ENCODE peak calls at places on chromosomes 3 and 15, in eight cellular contexts. One of them, this sample, is unnamed.

GRCh38 chr3:140420621-140421357 is 257.1 kb upstream of the TRIM42 start:
- DNase-seq in heart left ventricle: no peak
- DNase-seq in RWPE2: no peak
- DNase-seq in tibial nerve: no peak
- DNase-seq in aorta: no peak
- DNase-seq in cardiac muscle cell: no peak
- DNase-seq in naive thymus-derived CD4-positive, alpha-beta T cell: no peak
- DNase-seq in hepatocyte: no peak
- DNase-seq in this sample: no peak

GRCh38 chr15:38564557-38565286 is at the start of gene RASGRP1:
- DNase-seq in aorta: peak; percentile 72
- DNase-seq in naive thymus-derived CD4-positive, alpha-beta T cell: peak; percentile 84
- DNase-seq in heart left ventricle: peak; percentile 50
- DNase-seq in hepatocyte: peak; percentile 84
- DNase-seq in RWPE2: no peak
- DNase-seq in tibial nerve: no peak
- DNase-seq in cardiac muscle cell: peak; percentile 83
- DNase-seq in this sample: peak; percentile 79

GRCh38 chr15:92900712-92901052 is 558 bp downstream of the CHD2 start:
- DNase-seq in RWPE2: no peak
- DNase-seq in hepatocyte: no peak
- DNase-seq in cardiac muscle cell: no peak
- DNase-seq in aorta: no peak
- DNase-seq in naive thymus-derived CD4-positive, alpha-beta T cell: no peak
- DNase-seq in tibial nerve: no peak
- DNase-seq in heart left ventricle: no peak
- DNase-seq in this sample: no peak

GRCh38 chr3:43281020-43281419 is 5.3 kb upstream of the SNRK start:
- DNase-seq in naive thymus-derived CD4-positive, alpha-beta T cell: no peak
- DNase-seq in cardiac muscle cell: no peak
- DNase-seq in aorta: no peak
- DNase-seq in RWPE2: no peak
- DNase-seq in heart left ventricle: no peak
- DNase-seq in tibial nerve: no peak
- DNase-seq in hepatocyte: no peak
- DNase-seq in this sample: no peak

GRCh38 chr3:128398586-128398985 is 68.1 kb downstream of the DNAJB8 start:
- DNase-seq in naive thymus-derived CD4-positive, alpha-beta T cell: no peak
- DNase-seq in heart left ventricle: no peak
- DNase-seq in cardiac muscle cell: no peak
- DNase-seq in RWPE2: no peak
- DNase-seq in aorta: no peak
- DNase-seq in tibial nerve: no peak
- DNase-seq in hepatocyte: no peak
- DNase-seq in this sample: no peak

GRCh38 chr3:129015388-129016105 is 14.4 kb downstream of the EFCC1 start:
- DNase-seq in hepatocyte: no peak
- DNase-seq in aorta: no peak
- DNase-seq in RWPE2: no peak
- DNase-seq in cardiac muscle cell: no peak
- DNase-seq in naive thymus-derived CD4-positive, alpha-beta T cell: peak; percentile 46
- DNase-seq in tibial nerve: no peak
- DNase-seq in heart left ventricle: peak; percentile 77
- DNase-seq in this sample: peak; percentile 61

GRCh38 chr3:62139957-62140356 is 233.4 kb downstream of the FEZF2 start:
- DNase-seq in aorta: peak; percentile 65
- DNase-seq in naive thymus-derived CD4-positive, alpha-beta T cell: no peak
- DNase-seq in heart left ventricle: no peak
- DNase-seq in tibial nerve: no peak
- DNase-seq in hepatocyte: no peak
- DNase-seq in cardiac muscle cell: no peak
- DNase-seq in RWPE2: no peak
- DNase-seq in this sample: no peak

GRCh38 chr3:183733553-183733952 is 36.0 kb downstream of the YEATS2 start:
- DNase-seq in cardiac muscle cell: no peak
- DNase-seq in RWPE2: no peak
- DNase-seq in naive thymus-derived CD4-positive, alpha-beta T cell: no peak
- DNase-seq in heart left ventricle: no peak
- DNase-seq in tibial nerve: no peak
- DNase-seq in aorta: no peak
- DNase-seq in hepatocyte: no peak
- DNase-seq in this sample: no peak

DNA sequence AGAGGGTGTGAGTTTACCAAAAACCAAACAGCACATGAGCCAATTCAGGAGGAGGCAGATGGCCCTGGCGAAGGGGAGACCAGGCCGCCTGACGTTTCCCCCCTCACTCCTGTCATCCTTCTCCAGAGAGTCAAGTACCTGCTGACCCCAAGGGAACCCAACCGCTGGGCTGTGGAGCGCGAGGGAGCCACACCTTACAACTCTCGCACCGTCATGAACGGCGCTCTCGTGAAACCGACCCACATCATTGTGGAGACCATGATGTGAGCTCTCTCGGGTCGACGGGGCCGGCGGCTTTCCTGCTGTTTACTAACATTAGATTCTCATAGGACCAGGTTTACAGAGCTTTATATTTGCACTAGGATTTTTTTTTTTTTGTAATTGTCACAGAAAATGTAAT is 55.4 kb downstream of the GRIP2 start:
- DNase-seq in heart left ventricle: no peak
- DNase-seq in tibial nerve: no peak
- DNase-seq in naive thymus-derived CD4-positive, alpha-beta T cell: no peak
- DNase-seq in hepatocyte: no peak
- DNase-seq in aorta: peak; percentile 38
- DNase-seq in cardiac muscle cell: no peak
- DNase-seq in RWPE2: no peak
- DNase-seq in this sample: peak; percentile 41
- H3K36me3 ChIP-seq in heart left ventricle: peaks cover 39% of the 10 kb centered on the region
- H3K36me3 ChIP-seq in tibial nerve: no peaks in the 10 kb centered on the region
- H3K36me3 ChIP-seq in naive thymus-derived CD4-positive, alpha-beta T cell: no peaks in the 10 kb centered on the region
- H3K36me3 ChIP-seq in hepatocyte: no peaks in the 10 kb centered on the region
- H3K36me3 ChIP-seq in aorta: no peaks in the 10 kb centered on the region
- H3K36me3 ChIP-seq in cardiac muscle cell: no peaks in the 10 kb centered on the region
- H3K36me3 ChIP-seq in RWPE2: no peaks in the 10 kb centered on the region
- H3K36me3 ChIP-seq in this sample: peaks cover 96% of the 10 kb centered on the region

GRCh38 chr3:196739671-196740475 is at the start of gene PAK2:
- DNase-seq in aorta: peak; percentile 96
- DNase-seq in tibial nerve: peak; percentile 84
- DNase-seq in cardiac muscle cell: peak; percentile 88
- DNase-seq in hepatocyte: peak; percentile 94
- DNase-seq in naive thymus-derived CD4-positive, alpha-beta T cell: peak; percentile 80
- DNase-seq in heart left ventricle: peak; percentile 95
- DNase-seq in RWPE2: peak; percentile 90
- DNase-seq in this sample: peak; percentile 96
- H3K4me1 ChIP-seq in aorta: peaks cover 3% of the 10 kb centered on the region
- H3K4me1 ChIP-seq in tibial nerve: peaks cover 13% of the 10 kb centered on the region
- H3K4me1 ChIP-seq in cardiac muscle cell: no peaks in the 10 kb centered on the region
- H3K4me1 ChIP-seq in hepatocyte: no peaks in the 10 kb centered on the region
- H3K4me1 ChIP-seq in naive thymus-derived CD4-positive, alpha-beta T cell: peaks cover 15% of the 10 kb centered on the region
- H3K4me1 ChIP-seq in heart left ventricle: peaks cover 21% of the 10 kb centered on the region
- H3K4me1 ChIP-seq in RWPE2: peaks cover 7% of the 10 kb centered on the region
- H3K4me1 ChIP-seq in this sample: peaks cover 19% of the 10 kb centered on the region

GRCh38 chr3:40079845-40080240 is 229.7 kb upstream of the EIF1B start:
- DNase-seq in hepatocyte: no peak
- DNase-seq in naive thymus-derived CD4-positive, alpha-beta T cell: no peak
- DNase-seq in cardiac muscle cell: no peak
- DNase-seq in heart left ventricle: no peak
- DNase-seq in RWPE2: no peak
- DNase-seq in aorta: no peak
- DNase-seq in tibial nerve: no peak
- DNase-seq in this sample: no peak

GRCh38 chr3:40079203-40079844 is 230.2 kb upstream of the EIF1B start:
- DNase-seq in aorta: no peak
- DNase-seq in heart left ventricle: no peak
- DNase-seq in RWPE2: no peak
- DNase-seq in cardiac muscle cell: no peak
- DNase-seq in naive thymus-derived CD4-positive, alpha-beta T cell: no peak
- DNase-seq in tibial nerve: no peak
- DNase-seq in hepatocyte: peak; percentile 29
- DNase-seq in this sample: no peak

GRCh38 chr3:40073310-40074007 is 236.0 kb upstream of the EIF1B start:
- DNase-seq in naive thymus-derived CD4-positive, alpha-beta T cell: no peak
- DNase-seq in hepatocyte: peak; percentile 21
- DNase-seq in RWPE2: no peak
- DNase-seq in aorta: no peak
- DNase-seq in cardiac muscle cell: peak; percentile 22
- DNase-seq in heart left ventricle: no peak
- DNase-seq in tibial nerve: no peak
- DNase-seq in this sample: no peak

GRCh38 chr3:40083066-40083465 is 226.4 kb upstream of the EIF1B start:
- DNase-seq in RWPE2: no peak
- DNase-seq in aorta: no peak
- DNase-seq in heart left ventricle: no peak
- DNase-seq in hepatocyte: no peak
- DNase-seq in naive thymus-derived CD4-positive, alpha-beta T cell: no peak
- DNase-seq in cardiac muscle cell: no peak
- DNase-seq in tibial nerve: no peak
- DNase-seq in this sample: no peak

DNA sequence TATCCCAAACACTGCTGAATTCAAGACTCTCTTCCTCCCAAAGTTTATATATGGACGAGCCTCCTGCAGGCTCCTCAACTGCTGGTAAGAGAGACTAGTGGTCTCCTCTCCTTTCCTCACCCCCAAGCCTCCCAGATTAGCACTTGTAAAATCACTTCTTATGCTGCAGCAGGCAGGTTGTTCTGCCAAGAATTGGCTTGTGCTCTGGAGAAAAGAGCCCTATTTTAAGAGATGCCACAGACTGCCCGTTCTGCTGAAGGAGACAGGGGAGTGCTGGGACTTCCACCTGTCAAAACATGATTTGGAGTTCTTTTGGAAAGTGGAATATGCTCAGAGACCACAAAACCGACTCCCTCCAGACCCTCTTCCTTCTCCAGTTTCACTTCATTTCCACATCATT is 230.9 kb upstream of the EIF1B start:
- DNase-seq in tibial nerve: no peak
- DNase-seq in cardiac muscle cell: no peak
- DNase-seq in RWPE2: no peak
- DNase-seq in naive thymus-derived CD4-positive, alpha-beta T cell: no peak
- DNase-seq in heart left ventricle: no peak
- DNase-seq in hepatocyte: no peak
- DNase-seq in aorta: no peak
- DNase-seq in this sample: no peak
- H3K4me3 ChIP-seq in tibial nerve: no peak overlapping the region
- H3K4me3 ChIP-seq in cardiac muscle cell: no peak overlapping the region
- H3K4me3 ChIP-seq in RWPE2: no peak overlapping the region
- H3K4me3 ChIP-seq in naive thymus-derived CD4-positive, alpha-beta T cell: no peak overlapping the region
- H3K4me3 ChIP-seq in heart left ventricle: no peak overlapping the region
- H3K4me3 ChIP-seq in hepatocyte: no peak overlapping the region
- H3K4me3 ChIP-seq in aorta: no peak overlapping the region
- H3K4me3 ChIP-seq in this sample: no peak overlapping the region

DNA sequence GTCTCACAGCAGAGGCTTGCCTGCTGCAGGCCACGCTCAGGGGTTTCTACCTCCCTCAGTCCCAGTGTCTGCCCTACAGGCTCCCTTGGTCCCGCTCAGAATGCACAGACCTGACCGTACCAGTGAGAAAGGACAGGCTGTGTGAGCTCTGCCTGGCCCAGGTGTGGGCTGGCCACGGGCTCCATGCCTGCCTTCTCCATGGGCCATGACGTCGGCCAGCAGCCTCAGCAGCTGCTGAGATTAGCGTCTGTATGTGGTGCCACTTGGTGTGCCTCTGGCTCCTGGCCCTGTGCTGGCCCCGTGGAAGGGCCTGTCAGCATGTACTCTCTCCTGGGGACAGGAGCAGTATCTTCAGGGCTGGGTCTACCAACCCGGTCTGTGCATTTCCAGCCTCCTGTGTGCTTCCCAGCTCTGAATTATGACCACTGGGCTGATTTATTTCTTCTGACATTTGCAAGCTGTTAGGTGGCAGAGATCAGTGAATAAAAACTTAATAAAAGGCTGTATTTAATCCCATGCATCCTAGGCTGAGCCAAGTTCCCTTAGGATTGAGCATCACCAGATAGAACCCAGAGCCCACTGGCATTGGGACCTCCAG is 25.7 kb downstream of the KLF13 start:
- DNase-seq in RWPE2: no peak
- DNase-seq in cardiac muscle cell: peak; percentile 37
- DNase-seq in aorta: no peak
- DNase-seq in naive thymus-derived CD4-positive, alpha-beta T cell: no peak
- DNase-seq in hepatocyte: no peak
- DNase-seq in heart left ventricle: peak; percentile 75
- DNase-seq in tibial nerve: no peak
- DNase-seq in this sample: peak; percentile 64
- H3K36me3 ChIP-seq in RWPE2: peaks cover 7% of the 10 kb centered on the region
- H3K36me3 ChIP-seq in cardiac muscle cell: no peaks in the 10 kb centered on the region
- H3K36me3 ChIP-seq in aorta: no peaks in the 10 kb centered on the region
- H3K36me3 ChIP-seq in naive thymus-derived CD4-positive, alpha-beta T cell: no peaks in the 10 kb centered on the region
- H3K36me3 ChIP-seq in hepatocyte: no peaks in the 10 kb centered on the region
- H3K36me3 ChIP-seq in heart left ventricle: peaks cover 21% of the 10 kb centered on the region
- H3K36me3 ChIP-seq in tibial nerve: no peaks in the 10 kb centered on the region
- H3K36me3 ChIP-seq in this sample: peaks cover 26% of the 10 kb centered on the region

GRCh38 chr15:73628976-73629854 is 4.0 kb downstream of the NPTN start:
- DNase-seq in hepatocyte: no peak
- DNase-seq in naive thymus-derived CD4-positive, alpha-beta T cell: no peak
- DNase-seq in aorta: no peak
- DNase-seq in heart left ventricle: no peak
- DNase-seq in cardiac muscle cell: peak; percentile 31
- DNase-seq in RWPE2: no peak
- DNase-seq in tibial nerve: no peak
- DNase-seq in this sample: no peak
- H3K4me1 ChIP-seq in hepatocyte: peaks cover 49% of the 10 kb centered on the region
- H3K4me1 ChIP-seq in naive thymus-derived CD4-positive, alpha-beta T cell: peaks cover 16% of the 10 kb centered on the region
- H3K4me1 ChIP-seq in aorta: peaks cover 4% of the 10 kb centered on the region
- H3K4me1 ChIP-seq in heart left ventricle: peaks cover 80% of the 10 kb centered on the region
- H3K4me1 ChIP-seq in cardiac muscle cell: peaks cover 40% of the 10 kb centered on the region
- H3K4me1 ChIP-seq in RWPE2: peaks cover 75% of the 10 kb centered on the region
- H3K4me1 ChIP-seq in tibial nerve: peaks cover 35% of the 10 kb centered on the region
- H3K4me1 ChIP-seq in this sample: peaks cover 82% of the 10 kb centered on the region

DNA sequence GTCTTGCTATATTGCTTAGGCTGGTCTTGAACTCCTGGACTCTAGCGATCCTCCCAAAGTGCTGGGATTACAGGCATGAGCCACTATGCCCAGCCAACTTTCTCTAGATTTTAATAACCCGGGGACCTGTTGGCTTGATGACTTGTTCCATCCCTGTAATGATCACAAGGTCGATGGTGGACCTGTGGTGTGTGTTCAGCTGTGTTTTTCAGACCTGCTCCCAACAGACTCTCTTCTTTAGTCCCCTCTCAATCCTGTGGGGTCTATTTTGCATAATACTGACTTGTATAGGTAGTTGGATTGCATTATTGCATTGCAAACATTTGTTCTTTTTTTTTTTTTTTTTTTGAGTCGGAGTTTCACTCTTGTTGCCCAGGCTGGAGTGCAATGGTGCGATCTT is 1.9 kb downstream of the MAP2K1 start:
- DNase-seq in heart left ventricle: no peak
- DNase-seq in RWPE2: no peak
- DNase-seq in aorta: no peak
- DNase-seq in naive thymus-derived CD4-positive, alpha-beta T cell: no peak
- DNase-seq in tibial nerve: no peak
- DNase-seq in cardiac muscle cell: no peak
- DNase-seq in hepatocyte: no peak
- DNase-seq in this sample: no peak
- H3K4me3 ChIP-seq in heart left ventricle: no peak overlapping the region
- H3K4me3 ChIP-seq in RWPE2: peak overlapping the region; percentile 74
- H3K4me3 ChIP-seq in aorta: no peak overlapping the region
- H3K4me3 ChIP-seq in naive thymus-derived CD4-positive, alpha-beta T cell: no peak overlapping the region
- H3K4me3 ChIP-seq in tibial nerve: no peak overlapping the region
- H3K4me3 ChIP-seq in cardiac muscle cell: peak overlapping the region; percentile 94
- H3K4me3 ChIP-seq in hepatocyte: no peak overlapping the region
- H3K4me3 ChIP-seq in this sample: peak overlapping the region; percentile 82